ENCODE peak calls at places on chromosomes 3 and 15, in seven cellular contexts. R is left lung, Q is WTC11, W is Calu3, A is H1, Z is coronary artery, X is fibroblast of mammary gland. Y is an unnamed sample.

GRCh38 chr15:88688394-88688933 is 49.6 kb downstream of the ISG20 start:
- DNase-seq in X (no peak), R (no peak), Z (peak), A (no peak), Q (no peak), W (no peak), Y (no peak)

GRCh38 chr3:106183762-106184391 is 315.1 kb upstream of the CBLB start:
- DNase-seq in A (no peak), X (peak), W (no peak), Q (no peak), R (no peak), Z (no peak), Y (no peak)

GRCh38 chr3:151726016-151726415 is 7.7 kb upstream of the AADACL2 start:
- DNase-seq in A (no peak), Z (no peak), Q (no peak), X (no peak), W (peak), R (no peak), Y (no peak)

GRCh38 chr3:171646357-171647133 is 163.7 kb downstream of the PLD1 start:
- DNase-seq in Q (no peak), Z (no peak), W (no peak), A (no peak), R (no peak), X (peak), Y (no peak)

GRCh38 chr15:67998599-67999122 is 55.5 kb upstream of the PIAS1 start:
- DNase-seq in X (peak), R (no peak), W (peak), Q (no peak), A (no peak), Z (no peak), Y (no peak)

GRCh38 chr15:68055224-68055705 is 1.1 kb downstream of the PIAS1 start:
- DNase-seq in A (no peak), Q (no peak), X (peak), W (peak), Z (no peak), R (no peak), Y (no peak)

GRCh38 chr3:122294365-122294764 is 30.7 kb upstream of the CSTA start:
- DNase-seq in W (no peak), R (no peak), X (no peak), Z (no peak), Q (no peak), A (no peak), Y (no peak)

GRCh38 chr3:111582114-111582461 is 13.1 kb downstream of the ZBED2 start:
- DNase-seq in R (no peak), A (no peak), Z (no peak), W (no peak), Q (no peak), X (peak), Y (no peak)

GRCh38 chr15:41971893-41972340 is 440 bp downstream of the EHD4 start:
- DNase-seq in Q (peak), Z (peak), X (no peak), W (peak), A (no peak), R (peak), Y (no peak)

GRCh38 chr15:77674327-77674726 is 41.6 kb upstream of the LINGO1 start:
- DNase-seq in R (no peak), Q (no peak), Z (no peak), X (no peak), A (no peak), W (no peak), Y (no peak)

GRCh38 chr15:77673801-77674317 is 41.1 kb upstream of the LINGO1 start:
- DNase-seq in A (no peak), W (no peak), Z (no peak), R (no peak), Q (no peak), X (no peak), Y (no peak)

GRCh38 chr15:77672110-77672509 is 39.4 kb upstream of the LINGO1 start:
- DNase-seq in X (no peak), W (no peak), Z (no peak), A (no peak), Q (no peak), R (no peak), Y (no peak)

GRCh38 chr15:77675806-77676415 is 43.2 kb upstream of the LINGO1 start:
- DNase-seq in A (no peak), Z (no peak), Q (no peak), W (no peak), X (no peak), R (no peak), Y (no peak)

DNA sequence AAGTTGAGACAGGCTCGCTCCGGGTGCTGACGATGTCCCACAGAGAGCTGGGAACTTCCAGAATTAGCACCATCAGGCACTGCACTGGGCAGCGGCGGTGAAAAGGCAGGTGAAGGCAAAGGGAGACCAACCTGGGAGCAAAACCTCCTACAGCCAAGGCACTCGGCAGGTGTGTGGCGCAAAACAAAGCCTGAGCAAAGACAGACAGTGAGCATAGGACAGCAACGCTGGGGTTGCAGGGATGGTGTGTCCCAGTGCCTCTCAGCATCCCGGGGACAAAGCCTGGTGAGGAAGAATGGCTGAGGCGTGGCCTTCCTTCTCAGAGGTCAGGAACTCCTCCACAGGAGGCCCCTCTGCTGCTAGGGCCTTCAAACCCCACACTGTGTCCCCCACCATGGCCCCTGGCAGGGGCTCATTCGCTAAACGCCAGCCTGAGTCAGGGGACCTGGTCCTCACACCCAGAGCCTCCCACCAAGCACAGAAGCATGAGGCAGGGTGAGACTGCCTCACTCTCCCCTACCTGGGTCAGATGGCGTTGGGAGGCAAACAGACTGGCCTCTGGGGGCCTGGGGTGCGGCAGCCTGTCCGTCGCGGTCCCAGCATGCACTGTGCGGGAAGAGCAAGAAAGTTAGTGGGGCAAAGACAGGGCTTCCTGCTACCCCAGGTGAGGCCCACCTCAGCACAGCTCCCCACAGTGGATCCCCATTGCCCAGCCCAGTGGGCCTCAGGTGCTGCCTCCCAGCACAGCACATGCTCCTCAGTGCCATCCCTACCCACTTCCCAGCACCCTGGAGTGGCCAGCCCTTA is 44.1 kb upstream of the LINGO1 start:
- DNase-seq in A (no peak), R (no peak), X (no peak), Z (no peak), Q (no peak), W (no peak), Y (no peak)
- TF ChIP-seq CTCF in A (no peak), R (no peak), X (no peak), Z (no peak), Q (no peak), W (no peak), Y (no peak)

GRCh38 chr3:13195374-13195773 is 122.1 kb upstream of the IQSEC1 start:
- DNase-seq in X (no peak), R (no peak), Z (no peak), A (no peak), Q (no peak), W (no peak), Y (no peak)
- TF ChIP-seq CTCF in X (no peak), R (no peak), Z (no peak), A (no peak), Q (no peak), W (no peak), Y (no peak)

GRCh38 chr3:107429330-107430181 is 52.3 kb downstream of the CCDC54 start:
- DNase-seq in A (peak), X (peak), W (peak), Z (peak), R (peak), Q (peak), Y (peak)

GRCh38 chr3:107432013-107432515 is 54.8 kb downstream of the CCDC54 start:
- DNase-seq in R (peak), Z (no peak), W (no peak), Q (no peak), X (peak), A (no peak), Y (no peak)

GRCh38 chr3:107431298-107432012 is 54.2 kb downstream of the CCDC54 start:
- DNase-seq in A (peak), W (peak), Z (peak), Q (peak), R (peak), X (peak), Y (no peak)

GRCh38 chr3:107431048-107431297 is 53.7 kb downstream of the CCDC54 start:
- DNase-seq in Z (no peak), A (no peak), Q (peak), X (no peak), W (no peak), R (no peak), Y (no peak)

DNA sequence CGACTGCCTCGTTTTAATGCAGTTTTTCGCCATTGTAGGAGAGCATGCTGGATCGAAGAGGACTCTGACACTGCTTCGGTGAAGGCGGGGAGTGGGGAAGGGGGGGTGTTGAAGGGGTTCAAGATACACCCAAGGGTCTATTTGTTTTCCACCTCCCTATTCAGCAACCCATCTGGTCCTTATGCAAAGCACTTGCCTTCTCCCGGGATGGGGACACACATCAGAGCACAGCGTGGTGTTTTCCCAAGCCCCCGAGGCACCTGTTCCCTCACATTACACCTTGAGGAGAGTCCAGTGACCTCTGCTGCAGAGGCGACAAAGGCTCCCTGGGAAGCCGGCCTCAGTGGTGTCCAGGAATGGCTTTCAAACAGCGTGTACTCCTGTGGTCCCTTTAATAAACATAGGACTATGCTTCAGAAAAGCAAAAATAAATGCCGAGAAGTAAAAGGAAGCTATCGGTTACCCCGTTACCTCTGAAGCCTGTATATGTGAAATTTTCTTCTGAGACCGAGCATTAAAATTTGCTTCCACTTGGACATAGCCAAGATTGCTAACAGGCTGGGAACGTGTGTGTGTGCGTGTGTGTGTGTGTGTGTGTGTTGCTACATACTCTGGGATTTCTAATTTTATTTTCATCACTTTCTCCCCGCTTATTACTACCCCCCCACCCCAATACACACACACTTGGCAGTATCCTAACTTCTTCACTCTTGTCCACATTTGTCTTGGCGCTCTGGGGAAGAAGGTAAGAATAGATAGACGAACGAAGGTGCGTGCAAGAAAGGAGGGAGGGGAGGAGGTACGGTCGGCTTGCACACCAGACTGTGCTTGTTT is 53.2 kb downstream of the CCDC54 start:
- DNase-seq in X (peak), A (no peak), Q (no peak), W (peak), R (no peak), Z (no peak), Y (no peak)
- TF ChIP-seq CTCF in X (no peak), A (no peak), Q (no peak), W (no peak), R (no peak), Z (no peak), Y (no peak)

GRCh38 chr15:66682865-66683264 is 19.2 kb upstream of the SMAD6 start:
- DNase-seq in Z (no peak), R (no peak), Q (no peak), X (peak), A (no peak), W (no peak), Y (no peak)

GRCh38 chr15:66684136-66684681 is 17.8 kb upstream of the SMAD6 start:
- DNase-seq in Z (no peak), Q (no peak), R (no peak), X (no peak), A (no peak), W (no peak), Y (no peak)

GRCh38 chr15:66682246-66682645 is 19.8 kb upstream of the SMAD6 start:
- DNase-seq in X (no peak), Z (no peak), R (no peak), Q (no peak), A (no peak), W (no peak), Y (no peak)

GRCh38 chr15:66681395-66681794 is 20.6 kb upstream of the SMAD6 start:
- DNase-seq in X (no peak), W (no peak), A (no peak), Z (no peak), R (no peak), Q (no peak), Y (no peak)

GRCh38 chr15:66685638-66686150 is 16.3 kb upstream of the SMAD6 start:
- DNase-seq in A (no peak), Q (no peak), Z (no peak), W (no peak), R (no peak), X (peak), Y (no peak)
- TF ChIP-seq CTCF in A (no peak), Q (no peak), Z (no peak), W (no peak), R (peak), X (peak), Y (no peak)

GRCh38 chr15:33160054-33160453 is 34.5 kb downstream of the FMN1 start:
- DNase-seq in R (no peak), Q (no peak), W (no peak), Z (no peak), A (no peak), X (no peak), Y (no peak)
- TF ChIP-seq CTCF in R (no peak), Q (no peak), W (no peak), Z (no peak), A (no peak), X (peak), Y (no peak)